ENCODE peak calls at places on chromosomes 6 and 20, in six cellular contexts. O is neural progenitor cell, S is colonic mucosa, Q is left lung, W is tibial artery, D is BE2C. K is an unnamed sample.
A peak's percentile ranks its signal among the peaks of the same experiment; 100 is the strongest.

GRCh38 chr20:478949-479429 is 16.7 kb upstream of the TBC1D20 start:
- DNase-seq in W (no peak), Q (no peak), S (peak; percentile 43), D (peak; percentile 21), O (peak; percentile 52), K (peak; percentile 67)

GRCh38 chr6:12870033-12870432 is 153.5 kb downstream of the PHACTR1 start:
- DNase-seq in D (no peak), W (no peak), O (no peak), Q (no peak), S (no peak), K (no peak)

GRCh38 chr20:10990625-10991382 is 317.0 kb upstream of the JAG1 start:
- DNase-seq in S (no peak), O (no peak), Q (no peak), D (no peak), W (no peak), K (no peak)

GRCh38 chr6:69933239-69933638 is 66.9 kb downstream of the COL19A1 start:
- DNase-seq in D (no peak), Q (no peak), S (no peak), O (no peak), W (no peak), K (peak; percentile 60)

GRCh38 chr6:170523256-170524187 is 29.6 kb downstream of the PSMB1 start:
- DNase-seq in W (no peak), Q (no peak), D (no peak), S (no peak), O (no peak), K (no peak)

GRCh38 chr20:5001174-5002076 is at the start of gene SLC23A2:
- DNase-seq in W (peak; percentile 27), S (peak; percentile 34), D (peak; percentile 53), Q (peak; percentile 42), O (peak; percentile 66), K (no peak)

GRCh38 chr6:97865612-97866011 is 582.6 kb upstream of the MMS22L start:
- DNase-seq in D (no peak), O (no peak), S (no peak), Q (no peak), W (no peak), K (peak; percentile 61)

GRCh38 chr20:63321148-63321831 is 28.3 kb downstream of the COL20A1 start:
- DNase-seq in O (no peak), D (peak; percentile 7), Q (no peak), S (no peak), W (peak; percentile 22), K (no peak)

GRCh38 chr6:168363811-168364792 is 44.5 kb upstream of the DACT2 start:
- DNase-seq in D (no peak), O (no peak), W (peak; percentile 3), S (no peak), Q (no peak), K (no peak)

GRCh38 chr20:4787069-4787468 is 65.4 kb downstream of the PRND start:
- DNase-seq in O (no peak), W (no peak), D (no peak), S (no peak), Q (no peak), K (peak; percentile 34)

GRCh38 chr20:54123587-54124180 is 50.1 kb downstream of the CYP24A1 start:
- DNase-seq in O (peak; percentile 5), D (no peak), S (peak; percentile 76), Q (peak; percentile 86), W (no peak), K (peak; percentile 100)

GRCh38 chr6:106103728-106104109 is 17.6 kb downstream of the PRDM1 start:
- DNase-seq in O (no peak), Q (no peak), D (no peak), S (peak; percentile 51), W (no peak), K (peak; percentile 42)

GRCh38 chr6:16854986-16855385 is 93.7 kb upstream of the ATXN1 start:
- DNase-seq in S (no peak), Q (no peak), W (no peak), D (no peak), O (no peak), K (no peak)

GRCh38 chr6:135114355-135115145 is 59.9 kb upstream of the HBS1L start:
- DNase-seq in Q (no peak), W (no peak), O (no peak), D (no peak), S (no peak), K (no peak)

GRCh38 chr6:10800810-10801209 is 37.5 kb downstream of the MAK start:
- DNase-seq in D (no peak), S (no peak), Q (no peak), W (no peak), O (no peak), K (peak; percentile 82)

GRCh38 chr6:43982084-43982625 is 145.1 kb downstream of the MRPL14 start:
- DNase-seq in D (no peak), O (no peak), S (no peak), W (peak; percentile 3), Q (no peak), K (no peak)

GRCh38 chr20:64035066-64035932 is 683 bp upstream of the C20orf204 start:
- DNase-seq in W (no peak), S (no peak), Q (no peak), D (peak; percentile 5), O (no peak), K (no peak)

GRCh38 chr6:69917834-69918233 is 51.5 kb downstream of the COL19A1 start:
- DNase-seq in D (no peak), O (no peak), S (no peak), Q (no peak), W (no peak), K (peak; percentile 96)

GRCh38 chr20:59805786-59806577 is 127.5 kb downstream of the SYCP2 start:
- DNase-seq in O (no peak), Q (no peak), W (no peak), S (peak; percentile 10), D (no peak), K (no peak)

GRCh38 chr6:42742116-42742894 is 3.6 kb downstream of the TBCC start:
- DNase-seq in D (peak; percentile 57), W (no peak), O (no peak), Q (no peak), S (no peak), K (peak; percentile 65)

GRCh38 chr6:21163110-21163837 is 430.3 kb upstream of the SOX4 start:
- DNase-seq in O (no peak), Q (no peak), D (no peak), S (no peak), W (no peak), K (no peak)

GRCh38 chr6:390914-391558 is 516 bp upstream of the IRF4 start:
- DNase-seq in Q (no peak), S (no peak), O (peak; percentile 68), W (no peak), D (no peak), K (no peak)

GRCh38 chr20:50450961-50451752 is 59.0 kb upstream of the PTPN1 start:
- DNase-seq in Q (peak; percentile 66), O (peak; percentile 54), D (no peak), W (peak; percentile 75), S (no peak), K (no peak)

GRCh38 chr20:38633577-38634093 is 32.0 kb downstream of the ARHGAP40 start:
- DNase-seq in S (peak; percentile 45), D (peak; percentile 74), W (no peak), O (peak; percentile 75), Q (no peak), K (peak; percentile 30)

GRCh38 chr6:36386495-36387439 is 702 bp downstream of the ETV7 start:
- DNase-seq in W (peak; percentile 35), Q (peak; percentile 41), S (peak; percentile 65), O (peak; percentile 61), D (peak; percentile 42), K (peak; percentile 50)

GRCh38 chr6:81487489-81487888 is 265.0 kb downstream of the TENT5A start:
- DNase-seq in O (no peak), Q (no peak), S (peak; percentile 38), W (peak; percentile 29), D (peak; percentile 11), K (no peak)

GRCh38 chr6:86856937-86857563 is 80.3 kb upstream of the HTR1E start:
- DNase-seq in W (no peak), S (peak; percentile 30), D (peak; percentile 52), O (peak; percentile 71), Q (no peak), K (peak; percentile 44)

GRCh38 chr20:19756756-19757486 is 1.1 kb upstream of the RIN2 start:
- DNase-seq in S (no peak), D (no peak), W (no peak), Q (no peak), O (no peak), K (no peak)

GRCh38 chr20:47318027-47318595 is 38.4 kb downstream of the ZMYND8 start:
- DNase-seq in Q (no peak), S (peak; percentile 83), D (no peak), O (peak; percentile 24), W (no peak), K (peak; percentile 77)

GRCh38 chr6:28940294-28940858 is 16.6 kb upstream of the TRIM27 start:
- DNase-seq in S (peak; percentile 78), O (peak; percentile 70), W (peak; percentile 48), D (peak; percentile 60), Q (no peak), K (peak; percentile 80)
- TF ChIP-seq CTCF in S (no peak), O (no peak), W (no peak), D (no peak), Q (no peak), K (no peak)

GRCh38 chr20:17971571-17972013 is 2.8 kb downstream of the MGME1 start:
- DNase-seq in W (no peak), S (no peak), Q (no peak), D (no peak), O (peak; percentile 59), K (no peak)
- H3K4me3 ChIP-seq in W (peak overlapping the region; percentile 89), S (peak overlapping the region; percentile 78), Q (peak overlapping the region; percentile 96), D (peak overlapping the region; percentile 84), O (peak overlapping the region; percentile 88), K (peak overlapping the region; percentile 18)

DNA sequence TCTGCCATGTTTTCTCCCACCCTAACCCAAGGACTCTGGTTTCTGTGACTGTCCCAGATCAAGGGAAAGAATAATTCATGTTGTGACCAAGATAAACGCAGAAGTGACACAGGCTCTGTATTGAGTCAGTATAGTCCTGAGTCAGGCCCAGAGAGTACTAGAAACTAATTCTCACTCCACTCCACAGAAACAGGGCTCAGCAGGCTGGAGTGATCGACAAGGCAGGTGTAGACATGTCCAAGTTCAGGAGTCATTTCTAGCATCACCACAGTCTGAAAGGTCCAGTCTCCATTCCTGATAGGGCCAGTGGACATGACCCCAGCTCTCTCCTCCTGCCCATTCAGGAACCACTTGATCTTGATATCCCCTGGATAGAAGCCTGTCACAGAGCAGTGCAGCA is 2.7 kb downstream of the HLA-DOB start:
- DNase-seq in S (no peak), O (no peak), W (no peak), Q (no peak), D (no peak), K (peak; percentile 84)
- H3K36me3 ChIP-seq in S (no peaks in the 10 kb centered on the region), O (no peaks in the 10 kb centered on the region), W (no peaks in the 10 kb centered on the region), Q (no peaks in the 10 kb centered on the region), D (no peaks in the 10 kb centered on the region), K (no peaks in the 10 kb centered on the region)

DNA sequence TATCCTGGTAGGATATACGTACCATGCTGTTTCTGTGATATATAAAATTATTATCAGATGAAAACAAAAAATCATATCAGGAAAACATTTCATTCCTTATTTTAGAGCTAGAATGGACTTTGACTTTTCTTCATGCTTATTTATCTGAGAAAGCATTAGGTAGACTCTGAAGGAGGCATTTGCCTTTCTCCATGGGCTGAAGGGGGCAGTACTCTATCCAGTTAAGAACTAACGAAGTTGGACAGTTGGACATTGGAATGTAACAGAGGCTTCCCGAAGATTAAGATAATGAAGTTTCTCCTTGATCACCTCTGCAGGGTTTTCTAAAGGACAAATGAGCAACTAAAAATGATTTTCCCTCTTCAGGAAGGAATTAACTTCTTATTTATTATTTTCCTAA is 234.0 kb downstream of the SAMD5 start:
- DNase-seq in O (peak; percentile 24), W (no peak), S (no peak), Q (no peak), D (no peak), K (no peak)
- TF ChIP-seq CTCF in O (peak; percentile 31), W (no peak), S (no peak), Q (no peak), D (no peak), K (no peak)